ENCODE peak calls at places on chromosomes 13 and 19, in ten cellular contexts. One of them, this sample, is unnamed.

GRCh38 chr13:114132419-114133121 is at the start of gene RASA3:
- DNase-seq in stomach: peak; percentile 82
- DNase-seq in gastrocnemius medialis: peak; percentile 58
- DNase-seq in A549: peak; percentile 72
- DNase-seq in breast epithelium: no peak
- DNase-seq in transverse colon: peak; percentile 84
- DNase-seq in esophagus squamous epithelium: no peak
- DNase-seq in sigmoid colon: peak; percentile 88
- DNase-seq in heart left ventricle: peak; percentile 85
- DNase-seq in uterus: peak; percentile 69
- DNase-seq in this sample: peak; percentile 85

GRCh38 chr19:48629297-48629598 is 7.9 kb downstream of the DBP start:
- DNase-seq in stomach: no peak
- DNase-seq in gastrocnemius medialis: no peak
- DNase-seq in A549: no peak
- DNase-seq in breast epithelium: no peak
- DNase-seq in transverse colon: peak; percentile 19
- DNase-seq in esophagus squamous epithelium: no peak
- DNase-seq in sigmoid colon: peak; percentile 72
- DNase-seq in heart left ventricle: no peak
- DNase-seq in uterus: no peak
- DNase-seq in this sample: no peak

GRCh38 chr19:16315825-16316505 is 8.7 kb upstream of the KLF2 start:
- DNase-seq in stomach: no peak
- DNase-seq in gastrocnemius medialis: peak; percentile 39
- DNase-seq in A549: no peak
- DNase-seq in breast epithelium: no peak
- DNase-seq in transverse colon: peak; percentile 45
- DNase-seq in esophagus squamous epithelium: no peak
- DNase-seq in sigmoid colon: peak; percentile 90
- DNase-seq in heart left ventricle: peak; percentile 70
- DNase-seq in uterus: peak; percentile 89
- DNase-seq in this sample: peak; percentile 33

GRCh38 chr19:10238172-10238783 is 7.1 kb upstream of the S1PR2 start:
- DNase-seq in stomach: peak; percentile 31
- DNase-seq in gastrocnemius medialis: no peak
- DNase-seq in A549: peak; percentile 26
- DNase-seq in breast epithelium: no peak
- DNase-seq in transverse colon: peak; percentile 49
- DNase-seq in esophagus squamous epithelium: no peak
- DNase-seq in sigmoid colon: peak; percentile 92
- DNase-seq in heart left ventricle: peak; percentile 62
- DNase-seq in uterus: peak; percentile 58
- DNase-seq in this sample: peak; percentile 56

GRCh38 chr13:39945226-39945625 is 289.8 kb downstream of the COG6 start:
- DNase-seq in stomach: no peak
- DNase-seq in gastrocnemius medialis: no peak
- DNase-seq in A549: no peak
- DNase-seq in breast epithelium: no peak
- DNase-seq in transverse colon: no peak
- DNase-seq in esophagus squamous epithelium: no peak
- DNase-seq in sigmoid colon: no peak
- DNase-seq in heart left ventricle: no peak
- DNase-seq in uterus: no peak
- DNase-seq in this sample: no peak

GRCh38 chr19:19034204-19034624 is 811 bp downstream of the ARMC6 start:
- DNase-seq in stomach: peak; percentile 49
- DNase-seq in gastrocnemius medialis: no peak
- DNase-seq in A549: peak; percentile 86
- DNase-seq in breast epithelium: no peak
- DNase-seq in transverse colon: peak; percentile 78
- DNase-seq in esophagus squamous epithelium: no peak
- DNase-seq in sigmoid colon: no peak
- DNase-seq in heart left ventricle: no peak
- DNase-seq in uterus: no peak
- DNase-seq in this sample: peak; percentile 38

GRCh38 chr19:48806518-48806817 is 4.4 kb downstream of the BCAT2 start:
- DNase-seq in stomach: peak; percentile 42
- DNase-seq in gastrocnemius medialis: no peak
- DNase-seq in A549: peak; percentile 76
- DNase-seq in breast epithelium: no peak
- DNase-seq in transverse colon: no peak
- DNase-seq in esophagus squamous epithelium: no peak
- DNase-seq in sigmoid colon: no peak
- DNase-seq in heart left ventricle: peak; percentile 46
- DNase-seq in uterus: peak; percentile 61
- DNase-seq in this sample: no peak

GRCh38 chr19:6062961-6063575 is 47.2 kb downstream of the RFX2 start:
- DNase-seq in stomach: no peak
- DNase-seq in gastrocnemius medialis: no peak
- DNase-seq in A549: no peak
- DNase-seq in breast epithelium: peak; percentile 43
- DNase-seq in transverse colon: peak; percentile 8
- DNase-seq in esophagus squamous epithelium: no peak
- DNase-seq in sigmoid colon: no peak
- DNase-seq in heart left ventricle: no peak
- DNase-seq in uterus: no peak
- DNase-seq in this sample: no peak

GRCh38 chr19:57280913-57281425 is 684 bp downstream of the ZNF460 start:
- DNase-seq in stomach: no peak
- DNase-seq in gastrocnemius medialis: no peak
- DNase-seq in A549: peak; percentile 23
- DNase-seq in breast epithelium: no peak
- DNase-seq in transverse colon: no peak
- DNase-seq in esophagus squamous epithelium: no peak
- DNase-seq in sigmoid colon: no peak
- DNase-seq in heart left ventricle: peak; percentile 11
- DNase-seq in uterus: no peak
- DNase-seq in this sample: no peak

GRCh38 chr19:2582984-2583956 is 107.3 kb downstream of the GADD45B start:
- DNase-seq in stomach: no peak
- DNase-seq in gastrocnemius medialis: no peak
- DNase-seq in A549: no peak
- DNase-seq in breast epithelium: peak; percentile 20
- DNase-seq in transverse colon: no peak
- DNase-seq in esophagus squamous epithelium: no peak
- DNase-seq in sigmoid colon: peak; percentile 17
- DNase-seq in heart left ventricle: no peak
- DNase-seq in uterus: no peak
- DNase-seq in this sample: no peak

GRCh38 chr13:40508112-40508511 is 158.3 kb downstream of the FOXO1 start:
- DNase-seq in stomach: no peak
- DNase-seq in gastrocnemius medialis: no peak
- DNase-seq in A549: no peak
- DNase-seq in breast epithelium: no peak
- DNase-seq in transverse colon: no peak
- DNase-seq in esophagus squamous epithelium: no peak
- DNase-seq in sigmoid colon: no peak
- DNase-seq in heart left ventricle: no peak
- DNase-seq in uterus: no peak
- DNase-seq in this sample: no peak

GRCh38 chr19:32469796-32470195 is 64.2 kb downstream of the DPY19L3 start:
- DNase-seq in stomach: no peak
- DNase-seq in gastrocnemius medialis: no peak
- DNase-seq in A549: no peak
- DNase-seq in breast epithelium: no peak
- DNase-seq in transverse colon: no peak
- DNase-seq in esophagus squamous epithelium: no peak
- DNase-seq in sigmoid colon: no peak
- DNase-seq in heart left ventricle: no peak
- DNase-seq in uterus: no peak
- DNase-seq in this sample: no peak

GRCh38 chr13:39370554-39370953 is 232.4 kb downstream of the LHFPL6 start:
- DNase-seq in stomach: no peak
- DNase-seq in gastrocnemius medialis: no peak
- DNase-seq in A549: no peak
- DNase-seq in breast epithelium: no peak
- DNase-seq in transverse colon: no peak
- DNase-seq in esophagus squamous epithelium: no peak
- DNase-seq in sigmoid colon: no peak
- DNase-seq in heart left ventricle: peak; percentile 25
- DNase-seq in uterus: peak; percentile 49
- DNase-seq in this sample: no peak

GRCh38 chr13:110477711-110478245 is 83.7 kb downstream of the RAB20 start:
- DNase-seq in stomach: no peak
- DNase-seq in gastrocnemius medialis: no peak
- DNase-seq in A549: no peak
- DNase-seq in breast epithelium: no peak
- DNase-seq in transverse colon: no peak
- DNase-seq in esophagus squamous epithelium: no peak
- DNase-seq in sigmoid colon: no peak
- DNase-seq in heart left ventricle: no peak
- DNase-seq in uterus: no peak
- DNase-seq in this sample: no peak

GRCh38 chr13:110480161-110480560 is 81.4 kb downstream of the RAB20 start:
- DNase-seq in stomach: no peak
- DNase-seq in gastrocnemius medialis: no peak
- DNase-seq in A549: no peak
- DNase-seq in breast epithelium: no peak
- DNase-seq in transverse colon: no peak
- DNase-seq in esophagus squamous epithelium: no peak
- DNase-seq in sigmoid colon: no peak
- DNase-seq in heart left ventricle: no peak
- DNase-seq in uterus: no peak
- DNase-seq in this sample: no peak

GRCh38 chr13:110478405-110479214 is 82.9 kb downstream of the RAB20 start:
- DNase-seq in stomach: no peak
- DNase-seq in gastrocnemius medialis: no peak
- DNase-seq in A549: no peak
- DNase-seq in breast epithelium: no peak
- DNase-seq in transverse colon: no peak
- DNase-seq in esophagus squamous epithelium: no peak
- DNase-seq in sigmoid colon: no peak
- DNase-seq in heart left ventricle: no peak
- DNase-seq in uterus: no peak
- DNase-seq in this sample: no peak

GRCh38 chr13:110479215-110479545 is 82.3 kb downstream of the RAB20 start:
- DNase-seq in stomach: no peak
- DNase-seq in gastrocnemius medialis: no peak
- DNase-seq in A549: no peak
- DNase-seq in breast epithelium: no peak
- DNase-seq in transverse colon: no peak
- DNase-seq in esophagus squamous epithelium: no peak
- DNase-seq in sigmoid colon: no peak
- DNase-seq in heart left ventricle: no peak
- DNase-seq in uterus: no peak
- DNase-seq in this sample: no peak

GRCh38 chr13:110479648-110480047 is 81.9 kb downstream of the RAB20 start:
- DNase-seq in stomach: no peak
- DNase-seq in gastrocnemius medialis: no peak
- DNase-seq in A549: no peak
- DNase-seq in breast epithelium: no peak
- DNase-seq in transverse colon: no peak
- DNase-seq in esophagus squamous epithelium: no peak
- DNase-seq in sigmoid colon: no peak
- DNase-seq in heart left ventricle: peak; percentile 38
- DNase-seq in uterus: no peak
- DNase-seq in this sample: no peak
- TF ChIP-seq POLR2A in stomach: no peak
- TF ChIP-seq POLR2A in gastrocnemius medialis: no peak
- TF ChIP-seq POLR2A in A549: no peak
- TF ChIP-seq POLR2A in breast epithelium: no peak
- TF ChIP-seq POLR2A in transverse colon: no peak
- TF ChIP-seq POLR2A in esophagus squamous epithelium: no peak
- TF ChIP-seq POLR2A in sigmoid colon: no peak
- TF ChIP-seq POLR2A in heart left ventricle: no peak
- TF ChIP-seq POLR2A in uterus: no peak
- TF ChIP-seq POLR2A in this sample: no peak

GRCh38 chr13:44815507-44816074 is 173.7 kb downstream of the NUFIP1 start:
- DNase-seq in stomach: no peak
- DNase-seq in gastrocnemius medialis: no peak
- DNase-seq in A549: peak; percentile 75
- DNase-seq in breast epithelium: no peak
- DNase-seq in transverse colon: no peak
- DNase-seq in esophagus squamous epithelium: no peak
- DNase-seq in sigmoid colon: no peak
- DNase-seq in heart left ventricle: no peak
- DNase-seq in uterus: peak; percentile 45
- DNase-seq in this sample: peak; percentile 65
- H3K27ac ChIP-seq in stomach: no peak overlapping the region
- H3K27ac ChIP-seq in gastrocnemius medialis: no peak overlapping the region
- H3K27ac ChIP-seq in A549: peak overlapping the region; percentile 92
- H3K27ac ChIP-seq in breast epithelium: peak overlapping the region; percentile 33
- H3K27ac ChIP-seq in transverse colon: no peak overlapping the region
- H3K27ac ChIP-seq in esophagus squamous epithelium: no peak overlapping the region
- H3K27ac ChIP-seq in sigmoid colon: no peak overlapping the region
- H3K27ac ChIP-seq in heart left ventricle: no peak overlapping the region
- H3K27ac ChIP-seq in uterus: no peak overlapping the region
- H3K27ac ChIP-seq in this sample: no peak overlapping the region

GRCh38 chr13:29707876-29708543 is 112.5 kb upstream of the SLC7A1 start:
- DNase-seq in stomach: peak; percentile 51
- DNase-seq in gastrocnemius medialis: no peak
- DNase-seq in A549: peak; percentile 6
- DNase-seq in breast epithelium: no peak
- DNase-seq in transverse colon: peak; percentile 48
- DNase-seq in esophagus squamous epithelium: no peak
- DNase-seq in sigmoid colon: no peak
- DNase-seq in heart left ventricle: peak; percentile 19
- DNase-seq in uterus: no peak
- DNase-seq in this sample: peak; percentile 53
- TF ChIP-seq CTCF in stomach: no peak
- TF ChIP-seq CTCF in gastrocnemius medialis: no peak
- TF ChIP-seq CTCF in A549: peak; percentile 36
- TF ChIP-seq CTCF in breast epithelium: peak; percentile 23
- TF ChIP-seq CTCF in transverse colon: peak; percentile 38
- TF ChIP-seq CTCF in esophagus squamous epithelium: peak; percentile 64
- TF ChIP-seq CTCF in sigmoid colon: no peak
- TF ChIP-seq CTCF in heart left ventricle: peak; percentile 33
- TF ChIP-seq CTCF in uterus: peak; percentile 8
- TF ChIP-seq CTCF in this sample: peak; percentile 35

GRCh38 chr19:40285353-40286234 is 449 bp upstream of the AKT2 start:
- DNase-seq in stomach: peak; percentile 99
- DNase-seq in gastrocnemius medialis: peak; percentile 99
- DNase-seq in A549: peak; percentile 100
- DNase-seq in breast epithelium: peak; percentile 97
- DNase-seq in transverse colon: peak; percentile 98
- DNase-seq in esophagus squamous epithelium: peak; percentile 91
- DNase-seq in sigmoid colon: peak; percentile 100
- DNase-seq in heart left ventricle: peak; percentile 99
- DNase-seq in uterus: peak; percentile 99
- DNase-seq in this sample: peak; percentile 100

GRCh38 chr19:40284251-40284500 is 969 bp downstream of the AKT2 start:
- DNase-seq in stomach: no peak
- DNase-seq in gastrocnemius medialis: no peak
- DNase-seq in A549: no peak
- DNase-seq in breast epithelium: no peak
- DNase-seq in transverse colon: no peak
- DNase-seq in esophagus squamous epithelium: no peak
- DNase-seq in sigmoid colon: no peak
- DNase-seq in heart left ventricle: no peak
- DNase-seq in uterus: no peak
- DNase-seq in this sample: no peak

GRCh38 chr19:40286235-40286530 is 1.0 kb upstream of the AKT2 start:
- DNase-seq in stomach: no peak
- DNase-seq in gastrocnemius medialis: no peak
- DNase-seq in A549: no peak
- DNase-seq in breast epithelium: no peak
- DNase-seq in transverse colon: no peak
- DNase-seq in esophagus squamous epithelium: no peak
- DNase-seq in sigmoid colon: no peak
- DNase-seq in heart left ventricle: no peak
- DNase-seq in uterus: no peak
- DNase-seq in this sample: no peak

GRCh38 chr19:40283414-40284250 is 1.5 kb downstream of the AKT2 start:
- DNase-seq in stomach: no peak
- DNase-seq in gastrocnemius medialis: no peak
- DNase-seq in A549: no peak
- DNase-seq in breast epithelium: no peak
- DNase-seq in transverse colon: no peak
- DNase-seq in esophagus squamous epithelium: no peak
- DNase-seq in sigmoid colon: peak; percentile 58
- DNase-seq in heart left ventricle: no peak
- DNase-seq in uterus: no peak
- DNase-seq in this sample: peak; percentile 80

GRCh38 chr19:40284501-40285352 is at the start of gene AKT2:
- DNase-seq in stomach: no peak
- DNase-seq in gastrocnemius medialis: no peak
- DNase-seq in A549: peak; percentile 85
- DNase-seq in breast epithelium: peak; percentile 60
- DNase-seq in transverse colon: no peak
- DNase-seq in esophagus squamous epithelium: no peak
- DNase-seq in sigmoid colon: peak; percentile 85
- DNase-seq in heart left ventricle: peak; percentile 72
- DNase-seq in uterus: peak; percentile 64
- DNase-seq in this sample: peak; percentile 12
- TF ChIP-seq POLR2A in stomach: no peak
- TF ChIP-seq POLR2A in gastrocnemius medialis: peak; percentile 58
- TF ChIP-seq POLR2A in A549: no peak
- TF ChIP-seq POLR2A in breast epithelium: no peak
- TF ChIP-seq POLR2A in transverse colon: peak; percentile 18
- TF ChIP-seq POLR2A in esophagus squamous epithelium: no peak
- TF ChIP-seq POLR2A in sigmoid colon: no peak
- TF ChIP-seq POLR2A in heart left ventricle: no peak
- TF ChIP-seq POLR2A in uterus: no peak
- TF ChIP-seq POLR2A in this sample: no peak

This sample was measured in body of pancreas.